ENCODE peak calls at places on chromosomes 2 and 18, in four cellular contexts. K, X, S and C are unnamed samples.

GRCh38 chr18:50695431-50696176 is 124.2 kb downstream of the MRO start:
- DNase-seq in K (no peak), X (no peak), S (no peak), C (no peak)

GRCh38 chr2:138245309-138245708 is 256.3 kb upstream of the SPOPL start:
- DNase-seq in K (peak), X (no peak), S (no peak), C (no peak)

GRCh38 chr2:71607490-71607889 is 154.1 kb downstream of the DYSF start:
- DNase-seq in K (no peak), X (peak), S (no peak), C (no peak)

GRCh38 chr2:37364351-37364750 is 19.9 kb downstream of the QPCT start:
- DNase-seq in K (no peak), X (no peak), S (no peak), C (no peak)

GRCh38 chr2:237585590-237586221 is 4.8 kb downstream of the RAB17 start:
- DNase-seq in K (no peak), X (no peak), S (no peak), C (no peak)

GRCh38 chr2:141692829-141693228 is 438.0 kb downstream of the LRP1B start:
- DNase-seq in K (no peak), X (no peak), S (no peak), C (no peak)

GRCh38 chr18:22912835-22913234 is 20.3 kb upstream of the RBBP8 start:
- DNase-seq in K (peak), X (no peak), S (no peak), C (peak)

GRCh38 chr2:188599140-188599539 is 307.5 kb downstream of the GULP1 start:
- DNase-seq in K (peak), X (no peak), S (no peak), C (no peak)

GRCh38 chr2:38106420-38107182 is 30.6 kb upstream of the CYP1B1 start:
- DNase-seq in K (peak), X (no peak), S (no peak), C (peak)

GRCh38 chr2:120403676-120404075 is 57.7 kb downstream of the INHBB start:
- DNase-seq in K (no peak), X (no peak), S (no peak), C (no peak)

GRCh38 chr2:166180951-166181812 is 53.4 kb upstream of the SCN1A start:
- DNase-seq in K (peak), X (peak), S (no peak), C (peak)

GRCh38 chr2:136531731-136532130 is 233.6 kb upstream of the THSD7B start:
- DNase-seq in K (no peak), X (no peak), S (no peak), C (no peak)

GRCh38 chr2:26685943-26686839 is 6.3 kb upstream of the KCNK3 start:
- DNase-seq in K (no peak), X (no peak), S (no peak), C (peak)

GRCh38 chr2:28952806-28953190 is 28.3 kb upstream of the TOGARAM2 start:
- DNase-seq in K (no peak), X (no peak), S (no peak), C (peak)

GRCh38 chr2:222862068-222862914 is 1.5 kb downstream of the ACSL3 start:
- DNase-seq in K (peak), X (no peak), S (no peak), C (no peak)

GRCh38 chr18:48294894-48295585 is 114.1 kb downstream of the ZBTB7C start:
- DNase-seq in K (no peak), X (no peak), S (no peak), C (no peak)

GRCh38 chr2:129791651-129792050 is 187.8 kb upstream of the RAB6C start:
- DNase-seq in K (no peak), X (no peak), S (no peak), C (no peak)

GRCh38 chr2:97005353-97005752 is 19.0 kb upstream of the FAM178B start:
- DNase-seq in K (no peak), X (no peak), S (no peak), C (peak)

GRCh38 chr2:105634198-105634597 is 110.5 kb upstream of the NCK2 start:
- DNase-seq in K (no peak), X (no peak), S (no peak), C (no peak)

GRCh38 chr2:227297052-227297451 is 28.0 kb upstream of the MFF start:
- DNase-seq in K (no peak), X (no peak), S (no peak), C (no peak)

GRCh38 chr2:33180915-33181314 is 234.2 kb downstream of the LTBP1 start:
- DNase-seq in K (no peak), X (no peak), S (no peak), C (no peak)

GRCh38 chr2:10396464-10396863 is 51.7 kb downstream of the ODC1 start:
- DNase-seq in K (no peak), X (no peak), S (no peak), C (no peak)

GRCh38 chr18:62832282-62832681 is 116.9 kb downstream of the PHLPP1 start:
- DNase-seq in K (no peak), X (no peak), S (no peak), C (peak)

GRCh38 chr2:68250652-68251186 is 1.6 kb downstream of the PPP3R1 start:
- DNase-seq in K (no peak), X (no peak), S (no peak), C (no peak)

GRCh38 chr2:55743583-55743982 is 49.9 kb upstream of the PNPT1 start:
- DNase-seq in K (peak), X (no peak), S (no peak), C (no peak)

GRCh38 chr18:12059334-12060181 is 34.1 kb upstream of the ANKRD62 start:
- DNase-seq in K (no peak), X (no peak), S (no peak), C (no peak)

GRCh38 chr2:74259191-74259590 is 60.8 kb downstream of the MTHFD2 start:
- DNase-seq in K (no peak), X (no peak), S (no peak), C (no peak)

GRCh38 chr2:113760400-113760799 is 4.0 kb upstream of the SLC35F5 start:
- DNase-seq in K (peak), X (no peak), S (no peak), C (no peak)

GRCh38 chr2:175097297-175097696 is 70.7 kb downstream of the ATF2 start:
- DNase-seq in K (peak), X (no peak), S (no peak), C (no peak)

GRCh38 chr18:55385770-55386169 is 202.2 kb downstream of the TCF4 start:
- DNase-seq in K (no peak), X (no peak), S (no peak), C (no peak)

GRCh38 chr2:109213646-109214417 is 84.8 kb downstream of the SH3RF3 start:
- DNase-seq in K (peak), X (no peak), S (no peak), C (no peak)

GRCh38 chr2:237940828-237941227 is 26.0 kb upstream of the UBE2F start:
- DNase-seq in K (no peak), X (no peak), S (no peak), C (no peak)

GRCh38 chr2:30222636-30223360 is 8.5 kb upstream of the LBH start:
- DNase-seq in K (no peak), X (no peak), S (no peak), C (no peak)

GRCh38 chr2:55401124-55401523 is 18.5 kb downstream of the CCDC88A start:
- DNase-seq in K (no peak), X (no peak), S (no peak), C (peak)

GRCh38 chr2:231715499-231715837 is 7.1 kb downstream of the PTMA start:
- DNase-seq in K (no peak), X (no peak), S (no peak), C (no peak)

GRCh38 chr2:88829607-88830463 is 138.4 kb downstream of the RPIA start:
- DNase-seq in K (no peak), X (no peak), S (no peak), C (no peak)

GRCh38 chr2:189466656-189467055 is 25.4 kb downstream of the WDR75 start:
- DNase-seq in K (peak), X (no peak), S (no peak), C (peak)

GRCh38 chr18:21571763-21572162 is 28.7 kb downstream of the ESCO1 start:
- DNase-seq in K (no peak), X (no peak), S (no peak), C (no peak)

GRCh38 chr2:6216234-6216633 is 524.0 kb downstream of the SOX11 start:
- DNase-seq in K (no peak), X (no peak), S (no peak), C (no peak)

GRCh38 chr2:72888438-72889202 is 1.4 kb downstream of the SPR start:
- DNase-seq in K (no peak), X (no peak), S (no peak), C (no peak)
- H3K23ac ChIP-seq in K (no peak), X (no peak), S (no peak), C (no peak)

DNA sequence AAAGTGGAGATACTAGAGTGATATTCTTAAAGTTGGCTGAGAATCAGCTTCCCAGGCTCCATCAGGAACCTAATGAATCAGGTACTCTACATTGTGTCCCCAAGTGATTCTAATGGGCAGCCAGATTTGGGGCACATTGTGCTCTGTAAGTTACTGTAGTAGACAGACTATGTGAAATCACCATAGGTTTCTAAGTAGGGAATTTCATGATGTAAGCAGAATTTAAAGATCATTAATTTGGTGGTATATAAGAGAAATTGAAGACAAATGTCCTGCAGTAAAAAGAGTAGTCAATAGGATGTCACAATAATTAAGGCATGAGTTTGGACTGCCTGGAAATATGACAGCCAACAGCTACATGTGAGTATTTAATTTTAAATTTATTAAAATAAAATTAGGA is 602.4 kb upstream of the ACVR2A start:
- DNase-seq in K (no peak), X (no peak), S (no peak), C (no peak)
- H3K56ac ChIP-seq in K (no peak), X (no peak), S (no peak), C (no peak)

DNA sequence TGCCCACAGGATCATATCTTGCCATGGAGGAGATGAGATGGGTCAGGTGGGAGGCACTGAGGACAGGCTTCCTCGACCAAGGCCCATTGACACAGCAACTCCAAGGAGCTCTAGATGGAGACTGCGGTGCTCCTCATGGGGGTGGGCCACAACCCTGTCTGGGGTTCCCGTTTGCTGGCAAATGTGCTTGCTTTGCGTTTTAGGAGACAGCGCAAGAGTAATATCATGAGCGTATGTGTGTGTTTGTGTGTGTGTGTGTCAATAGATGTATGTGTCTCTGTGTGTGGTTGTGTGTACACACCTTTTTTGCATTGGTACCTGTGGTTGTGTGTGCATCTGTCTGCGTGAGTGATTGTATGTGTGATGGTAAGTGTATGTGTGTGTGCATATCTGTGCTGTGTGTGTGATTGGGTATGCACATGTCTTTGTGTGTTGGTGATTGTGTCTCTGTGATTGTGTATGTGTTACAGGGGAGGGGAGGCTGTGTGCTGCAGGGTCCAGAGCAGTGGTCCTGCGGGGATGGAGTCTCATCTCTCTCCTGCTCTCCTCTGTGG is 4.4 kb downstream of the FBLN7 start:
- DNase-seq in K (no peak), X (no peak), S (no peak), C (no peak)
- H3K23ac ChIP-seq in K (no peak), X (no peak), S (no peak), C (no peak)

GRCh38 chr2:212928681-212929080 is 222.7 kb downstream of the IKZF2 start:
- DNase-seq in K (peak), X (no peak), S (no peak), C (no peak)

GRCh38 chr2:212930556-212930955 is 220.9 kb downstream of the IKZF2 start:
- DNase-seq in K (no peak), X (no peak), S (no peak), C (no peak)

GRCh38 chr2:212929971-212930370 is 221.4 kb downstream of the IKZF2 start:
- DNase-seq in K (no peak), X (no peak), S (no peak), C (no peak)

GRCh38 chr2:212931271-212931670 is 220.1 kb downstream of the IKZF2 start:
- DNase-seq in K (no peak), X (no peak), S (no peak), C (no peak)

DNA sequence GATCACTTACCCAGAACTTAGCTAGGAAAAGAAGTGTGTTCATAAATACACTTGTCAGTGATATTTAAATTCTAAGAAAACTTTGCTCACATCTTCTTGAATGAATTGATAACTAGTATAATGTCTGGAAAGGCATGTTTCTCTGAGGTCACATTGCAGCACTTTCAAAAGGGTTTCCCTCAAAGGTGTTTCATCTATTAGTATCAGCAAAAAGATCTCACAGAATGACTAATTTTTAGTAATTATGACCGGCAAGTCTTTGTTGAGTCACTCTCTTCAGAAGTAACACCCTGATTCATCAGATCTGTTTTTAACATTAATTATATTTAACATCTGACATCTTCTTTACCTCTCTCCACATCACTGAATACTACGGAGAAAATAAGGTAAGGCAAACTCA is 222.3 kb downstream of the IKZF2 start:
- DNase-seq in K (no peak), X (no peak), S (no peak), C (no peak)
- H3K56ac ChIP-seq in K (no peak), X (no peak), S (no peak), C (no peak)

DNA sequence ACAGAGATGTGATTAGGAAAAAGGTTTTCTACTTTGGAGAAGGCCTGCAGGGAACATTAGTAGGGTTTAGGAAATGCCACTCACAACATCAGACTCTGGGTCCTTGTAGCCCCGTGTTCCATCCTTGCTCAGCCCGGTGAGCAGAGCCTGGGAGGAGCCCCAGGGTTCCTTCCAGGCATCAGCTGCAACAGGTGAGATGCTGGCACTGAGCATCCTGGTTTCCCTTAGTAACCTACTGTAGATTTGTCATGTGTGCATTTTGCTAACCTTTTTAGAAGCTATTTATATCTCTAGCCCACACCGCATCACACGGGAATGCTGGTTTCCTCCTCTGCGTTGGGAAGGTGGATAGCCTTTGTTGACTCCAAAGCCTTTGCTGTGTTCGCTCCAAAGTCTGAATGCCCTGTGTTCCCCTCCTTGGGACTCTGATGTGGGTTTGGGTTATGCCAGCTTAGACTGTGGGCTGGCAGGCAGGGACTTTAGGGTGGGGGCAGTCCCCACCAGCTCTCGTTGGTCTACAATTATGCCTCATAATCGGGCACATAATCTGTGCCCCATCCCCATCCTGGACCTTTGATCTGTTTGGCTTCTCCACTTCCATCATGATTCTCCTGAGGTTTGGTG is 69.3 kb downstream of the TMEM247 start:
- DNase-seq in K (no peak), X (no peak), S (no peak), C (no peak)
- H3K23ac ChIP-seq in K (no peak), X (no peak), S (no peak), C (no peak)